ENCODE peak calls at places on chromosomes 2 and 18, in nine cellular contexts. X, L, Q, F, A, O, N, W and Y are unnamed samples.

GRCh38 chr2:226048625-226049024 is 649.1 kb downstream of the NYAP2 start:
- DNase-seq in X (no peak), L (peak), Q (no peak), F (no peak), A (no peak), O (peak), N (no peak), W (no peak), Y (no peak)

GRCh38 chr18:47582055-47582454 is 330.6 kb upstream of the SKOR2 start:
- DNase-seq in X (no peak), L (no peak), Q (no peak), F (no peak), A (no peak), O (no peak), N (no peak), W (no peak), Y (no peak)

GRCh38 chr18:61764381-61764780 is 128.4 kb downstream of the RNF152 start:
- DNase-seq in X (no peak), L (no peak), Q (no peak), F (no peak), A (no peak), O (peak), N (no peak), W (no peak), Y (no peak)

GRCh38 chr18:34461266-34461665 is 236.6 kb upstream of the NOL4 start:
- DNase-seq in X (no peak), L (no peak), Q (no peak), F (no peak), A (no peak), O (no peak), N (no peak), W (no peak), Y (no peak)

GRCh38 chr2:144334551-144334950 is 185.4 kb downstream of the ZEB2 start:
- DNase-seq in X (no peak), L (no peak), Q (no peak), F (no peak), A (no peak), O (peak), N (no peak), W (no peak), Y (no peak)

GRCh38 chr18:58449366-58449935 is 179.4 kb downstream of the ALPK2 start:
- DNase-seq in X (no peak), L (no peak), Q (no peak), F (no peak), A (no peak), O (no peak), N (no peak), W (no peak), Y (no peak)

GRCh38 chr2:186544255-186544675 is 45.6 kb upstream of the ITGAV start:
- DNase-seq in X (no peak), L (peak), Q (peak), F (no peak), A (no peak), O (peak), N (no peak), W (no peak), Y (no peak)

GRCh38 chr2:102185347-102185746 is 1.5 kb upstream of the IL1RL2 start:
- DNase-seq in X (no peak), L (no peak), Q (no peak), F (no peak), A (no peak), O (no peak), N (peak), W (no peak), Y (no peak)

GRCh38 chr2:30283931-30284565 is 52.7 kb downstream of the LBH start:
- DNase-seq in X (no peak), L (no peak), Q (no peak), F (no peak), A (no peak), O (no peak), N (no peak), W (no peak), Y (no peak)

GRCh38 chr18:48460929-48461583 is 51.9 kb upstream of the ZBTB7C start:
- DNase-seq in X (no peak), L (no peak), Q (no peak), F (no peak), A (no peak), O (no peak), N (no peak), W (no peak), Y (no peak)

GRCh38 chr2:150619607-150620330 is 132.3 kb upstream of the RND3 start:
- DNase-seq in X (no peak), L (no peak), Q (no peak), F (no peak), A (no peak), O (peak), N (no peak), W (no peak), Y (no peak)

GRCh38 chr2:29113027-29113686 is 2.1 kb upstream of the CLIP4 start:
- DNase-seq in X (no peak), L (peak), Q (no peak), F (no peak), A (peak), O (peak), N (no peak), W (no peak), Y (no peak)

GRCh38 chr2:9641641-9642040 is 10.8 kb upstream of the YWHAQ start:
- DNase-seq in X (no peak), L (no peak), Q (no peak), F (no peak), A (no peak), O (no peak), N (peak), W (no peak), Y (no peak)

GRCh38 chr2:157786663-157787363 is 89.3 kb downstream of the ACVR1 start:
- DNase-seq in X (no peak), L (no peak), Q (no peak), F (peak), A (no peak), O (no peak), N (no peak), W (no peak), Y (no peak)

GRCh38 chr2:162071016-162071415 is 3.0 kb downstream of the DPP4 start:
- DNase-seq in X (no peak), L (no peak), Q (no peak), F (no peak), A (no peak), O (no peak), N (no peak), W (no peak), Y (no peak)

GRCh38 chr2:129233166-129233565 is 746.3 kb upstream of the RAB6C start:
- DNase-seq in X (no peak), L (no peak), Q (no peak), F (no peak), A (no peak), O (no peak), N (no peak), W (no peak), Y (no peak)

GRCh38 chr18:79479761-79480161 is 84.0 kb downstream of the NFATC1 start:
- DNase-seq in X (no peak), L (no peak), Q (no peak), F (no peak), A (no peak), O (no peak), N (no peak), W (no peak), Y (no peak)

GRCh38 chr18:28065031-28065792 is 111.7 kb downstream of the CDH2 start:
- DNase-seq in X (no peak), L (no peak), Q (no peak), F (no peak), A (no peak), O (peak), N (no peak), W (no peak), Y (no peak)

GRCh38 chr18:24801011-24801410 is 340.6 kb downstream of the HRH4 start:
- DNase-seq in X (no peak), L (no peak), Q (no peak), F (no peak), A (no peak), O (no peak), N (no peak), W (no peak), Y (no peak)

GRCh38 chr2:43612944-43613343 is 17.1 kb upstream of the THADA start:
- DNase-seq in X (no peak), L (no peak), Q (no peak), F (no peak), A (no peak), O (no peak), N (no peak), W (no peak), Y (no peak)

GRCh38 chr18:36130883-36131653 is 1.4 kb downstream of the ELP2 start:
- DNase-seq in X (no peak), L (no peak), Q (no peak), F (no peak), A (no peak), O (no peak), N (no peak), W (no peak), Y (no peak)

GRCh38 chr2:132374551-132374950 is 42.1 kb upstream of the GPR39 start:
- DNase-seq in X (no peak), L (no peak), Q (no peak), F (no peak), A (no peak), O (peak), N (no peak), W (no peak), Y (no peak)